ENCODE peak calls at places on chromosomes 4 and X, in eight cellular contexts. G is left ventricle myocardium inferior; X is CD8-positive, alpha-beta memory T cell; V is naive thymus-derived CD4-positive, alpha-beta T cell; F is endodermal cell; H is CD4-positive, alpha-beta T cell; N is PC-3; M is right lobe of liver. S is an unnamed sample.

GRCh38 chr4:185535818-185536729 is 767 bp upstream of the PDLIM3 start:
- DNase-seq in G (peak), H (no peak), V (no peak), N (no peak), X (no peak), M (no peak), F (no peak), S (no peak)

GRCh38 chr4:80913381-80913780 is 117.1 kb upstream of the BMP3 start:
- DNase-seq in G (no peak), M (no peak), V (no peak), X (no peak), H (no peak), N (no peak), F (no peak), S (no peak)

GRCh38 chrX:71543316-71543715 is 10.4 kb downstream of the OGT start:
- DNase-seq in F (no peak), G (no peak), V (no peak), N (peak), H (no peak), M (no peak), X (no peak), S (no peak)

GRCh38 chrX:26918633-26919032 is 544.5 kb downstream of the PPP4R3C start:
- DNase-seq in M (no peak), N (peak), X (no peak), F (peak), H (no peak), G (no peak), V (no peak), S (no peak)

GRCh38 chr4:185254434-185254833 is 45.0 kb downstream of the SNX25 start:
- DNase-seq in G (no peak), X (peak), H (no peak), M (no peak), F (no peak), V (no peak), N (no peak), S (no peak)

GRCh38 chr4:15479089-15479912 is 9.6 kb downstream of the CC2D2A start:
- DNase-seq in N (peak), V (no peak), H (no peak), M (peak), X (no peak), G (no peak), F (peak), S (peak)

GRCh38 chr4:98505991-98506390 is 152.4 kb downstream of the TSPAN5 start:
- DNase-seq in V (no peak), G (no peak), X (no peak), F (no peak), N (no peak), M (no peak), H (no peak), S (no peak)

GRCh38 chr4:157804986-157805385 is 367.8 kb downstream of the GASK1B start:
- DNase-seq in F (no peak), M (no peak), G (no peak), X (no peak), H (no peak), V (no peak), N (peak), S (peak)

GRCh38 chr4:146482788-146483187 is 39.0 kb downstream of the SLC10A7 start:
- DNase-seq in M (no peak), N (no peak), X (no peak), H (no peak), F (no peak), G (no peak), V (no peak), S (no peak)

GRCh38 chr4:8688041-8688907 is 95.7 kb downstream of the CPZ start:
- DNase-seq in N (peak), H (no peak), V (no peak), X (no peak), F (peak), M (peak), G (no peak), S (peak)

GRCh38 chrX:40171513-40172168 is 73.9 kb upstream of the BCOR start:
- DNase-seq in F (peak), G (no peak), M (no peak), H (no peak), X (peak), N (peak), V (peak), S (no peak)

GRCh38 chrX:6985537-6985936 is 162.0 kb upstream of the STS start:
- DNase-seq in N (no peak), H (no peak), X (no peak), F (no peak), M (no peak), G (no peak), V (no peak), S (no peak)

GRCh38 chr4:18917689-18918088 is 896.1 kb upstream of the LCORL start:
- DNase-seq in H (no peak), X (no peak), V (no peak), M (no peak), N (peak), F (no peak), G (no peak), S (no peak)

GRCh38 chr4:6733358-6734164 is 17.6 kb downstream of the BLOC1S4 start:
- DNase-seq in H (no peak), M (peak), X (no peak), N (no peak), G (no peak), F (no peak), V (no peak), S (no peak)

GRCh38 chrX:40504801-40505605 is 75.8 kb upstream of the ATP6AP2 start:
- DNase-seq in X (no peak), H (no peak), F (peak), N (no peak), V (no peak), G (no peak), M (no peak), S (no peak)

GRCh38 chr4:20684852-20685763 is 15.2 kb upstream of the PACRGL start:
- DNase-seq in N (peak), M (no peak), V (no peak), X (peak), H (no peak), F (no peak), G (no peak), S (no peak)

GRCh38 chrX:51694254-51694653 is 11.6 kb upstream of the CENPVL2 start:
- DNase-seq in N (no peak), F (peak), M (no peak), X (no peak), V (no peak), H (no peak), G (no peak), S (no peak)

GRCh38 chr4:54657556-54658313 is at the start of gene KIT:
- DNase-seq in F (peak), N (no peak), V (no peak), G (peak), H (no peak), X (peak), M (peak), S (no peak)

GRCh38 chr4:47278631-47279030 is 184.9 kb downstream of the COMMD8 start:
- DNase-seq in F (no peak), G (no peak), M (no peak), N (no peak), H (no peak), X (no peak), V (no peak), S (no peak)

GRCh38 chr4:161815841-161816240 is 348.0 kb downstream of the FSTL5 start:
- DNase-seq in H (no peak), G (no peak), F (no peak), V (no peak), N (no peak), M (no peak), X (no peak), S (no peak)

GRCh38 chr4:60724623-60725022 is 475.5 kb upstream of the ADGRL3 start:
- DNase-seq in V (no peak), X (no peak), N (peak), M (no peak), F (peak), G (no peak), H (no peak), S (no peak)

GRCh38 chr4:79049840-79050520 is 110.7 kb upstream of the PAQR3 start:
- DNase-seq in F (no peak), V (no peak), M (no peak), N (peak), G (no peak), H (no peak), X (no peak), S (no peak)

GRCh38 chrX:115561605-115562491 is 874 bp downstream of the PLS3 start:
- DNase-seq in M (peak), X (no peak), N (peak), V (peak), H (no peak), G (peak), F (peak), S (peak)

GRCh38 chrX:120308558-120308957 is 2.7 kb downstream of the TMEM255A start:
- DNase-seq in X (no peak), G (no peak), F (peak), M (no peak), H (no peak), N (no peak), V (no peak), S (no peak)

GRCh38 chrX:71514367-71515038 is 18.4 kb upstream of the OGT start:
- DNase-seq in H (peak), X (peak), V (no peak), N (no peak), G (no peak), M (no peak), F (no peak), S (no peak)

GRCh38 chrX:154444001-154444754 is at the start of gene FAM50A:
- DNase-seq in G (peak), F (peak), X (peak), H (peak), N (peak), V (peak), M (peak), S (peak)

GRCh38 chrX:154441984-154442707 is 1.8 kb upstream of the FAM50A start:
- DNase-seq in N (peak), V (no peak), H (no peak), F (no peak), X (no peak), M (no peak), G (no peak), S (no peak)

GRCh38 chrX:154441564-154441963 is 2.4 kb upstream of the FAM50A start:
- DNase-seq in V (no peak), X (no peak), H (no peak), N (no peak), M (no peak), F (no peak), G (no peak), S (no peak)

GRCh38 chrX:154444755-154445246 is 860 bp downstream of the FAM50A start:
- DNase-seq in F (no peak), M (no peak), V (no peak), X (no peak), H (no peak), G (no peak), N (no peak), S (no peak)

DNA sequence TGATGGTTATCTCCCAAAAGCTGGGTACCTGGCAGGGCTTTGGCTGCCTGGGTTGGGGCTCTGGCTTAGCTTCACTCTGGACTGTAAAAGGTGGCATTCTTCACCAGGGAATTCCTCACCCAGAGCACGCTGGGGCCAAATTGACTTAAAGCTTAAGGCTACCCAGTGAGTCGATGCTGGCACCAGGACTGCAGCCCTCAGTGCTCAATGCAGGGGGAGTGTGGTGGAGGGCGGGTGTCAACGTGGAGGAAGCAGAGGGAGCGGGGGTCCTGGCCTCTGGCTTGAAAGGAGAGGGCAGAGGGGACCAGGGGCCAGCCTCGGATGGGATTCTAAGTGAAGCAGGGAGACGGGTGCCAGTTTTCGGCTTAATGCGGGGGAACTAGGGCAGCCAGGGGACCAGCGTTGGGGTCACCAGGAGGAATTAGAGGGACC is 446 bp upstream of the FAM50A start:
- DNase-seq in X (no peak), N (peak), M (no peak), H (no peak), G (no peak), F (peak), V (no peak), S (no peak)
- H3K27ac ChIP-seq in X (peak), N (peak), M (peak), H (peak), G (peak), F (peak), V (peak), S (peak)

DNA sequence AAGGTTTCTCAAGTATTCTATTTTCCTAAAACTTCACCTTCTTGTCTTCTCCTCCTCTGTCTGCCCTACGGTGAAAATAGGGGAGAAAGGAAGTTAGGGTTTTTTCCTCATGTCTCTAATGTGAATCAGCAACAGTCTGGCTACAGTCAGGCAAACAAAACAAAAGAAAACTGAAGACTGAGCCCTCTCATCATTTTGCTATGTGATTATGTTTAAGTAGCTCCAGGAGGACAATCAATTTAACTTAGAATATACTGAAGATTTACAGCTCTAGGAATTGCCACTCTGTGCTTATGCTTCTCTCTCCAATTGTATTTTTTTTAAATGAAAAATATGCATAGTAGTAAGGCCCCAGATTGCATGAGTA is 316.2 kb downstream of the GPAT3 start:
- DNase-seq in N (peak), G (no peak), F (no peak), X (no peak), M (no peak), H (no peak), V (no peak), S (no peak)
- H3K27ac ChIP-seq in N (peak), G (no peak), F (no peak), X (no peak), M (no peak), H (no peak), V (no peak), S (no peak)

GRCh38 chrX:132480581-132481203 is 8.1 kb downstream of the MBNL3 start:
- DNase-seq in X (peak), V (peak), G (no peak), F (no peak), H (peak), M (peak), N (peak), S (no peak)
- H3K27ac ChIP-seq in X (peak), V (peak), G (peak), F (no peak), H (peak), M (peak), N (peak), S (peak)

GRCh38 chr4:153222162-153222789 is 18.0 kb downstream of the TRIM2 start:
- DNase-seq in M (peak), F (peak), V (peak), N (peak), G (peak), X (peak), H (peak), S (peak)
- H3K27ac ChIP-seq in M (peak), F (peak), V (peak), N (peak), G (peak), X (no peak), H (no peak), S (peak)

DNA sequence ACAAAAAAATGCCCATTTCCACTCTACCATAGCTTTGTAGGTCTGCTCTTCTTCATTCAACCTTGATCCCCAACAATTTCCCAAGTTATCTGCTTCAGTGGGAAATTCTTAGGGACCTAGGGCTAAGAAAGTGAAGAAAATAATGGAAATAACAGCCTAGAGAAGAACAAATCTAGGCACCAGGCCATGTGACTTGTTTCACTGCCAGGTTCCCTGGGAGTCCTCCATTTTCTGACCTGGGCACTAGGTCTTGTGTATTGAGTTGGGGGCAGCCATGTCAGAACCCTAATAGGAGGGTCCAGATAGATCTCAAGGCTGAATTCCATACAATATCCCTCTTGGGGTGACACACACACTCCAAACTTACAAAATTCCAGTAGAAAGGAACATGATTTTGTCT is 194.6 kb upstream of the STK26 start:
- DNase-seq in F (no peak), H (no peak), X (no peak), M (no peak), V (no peak), N (no peak), G (no peak), S (no peak)
- H3K27ac ChIP-seq in F (peak), H (no peak), X (no peak), M (no peak), V (no peak), N (no peak), G (no peak), S (no peak)

GRCh38 chr4:107837298-107837697 is 12.6 kb downstream of the SGMS2 start:
- DNase-seq in H (no peak), V (no peak), G (peak), N (no peak), X (no peak), M (no peak), F (no peak), S (no peak)

GRCh38 chr4:107839166-107839565 is 14.4 kb downstream of the SGMS2 start:
- DNase-seq in V (no peak), N (no peak), H (no peak), G (no peak), F (no peak), M (no peak), X (no peak), S (no peak)

GRCh38 chr4:107835409-107835808 is 10.7 kb downstream of the SGMS2 start:
- DNase-seq in G (no peak), M (no peak), F (no peak), H (no peak), X (no peak), V (no peak), N (no peak), S (no peak)

GRCh38 chr4:107838138-107838618 is 13.4 kb downstream of the SGMS2 start:
- DNase-seq in H (no peak), N (no peak), M (no peak), F (no peak), G (no peak), X (no peak), V (no peak), S (no peak)

DNA sequence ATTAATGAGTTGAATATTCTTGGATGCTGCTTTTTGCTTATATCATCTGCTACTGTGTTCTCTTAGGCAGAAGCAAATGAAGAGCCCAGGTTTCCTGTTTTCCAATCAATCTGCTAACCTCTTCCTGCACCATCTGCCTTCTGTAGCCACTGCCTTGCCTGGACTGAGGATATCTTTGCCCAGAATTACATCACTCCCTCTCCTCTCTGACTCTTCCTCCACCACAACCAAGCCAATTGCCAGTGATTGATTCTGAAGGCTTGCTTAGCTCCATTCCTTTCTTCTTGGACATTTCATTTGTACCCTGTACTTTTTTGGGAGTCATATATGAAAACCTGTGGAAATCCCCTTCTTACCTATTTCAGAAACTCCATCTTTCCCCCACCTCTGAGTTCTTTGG is 14.0 kb downstream of the SGMS2 start:
- DNase-seq in M (no peak), G (no peak), V (no peak), F (no peak), H (no peak), X (no peak), N (no peak), S (no peak)
- H3K27ac ChIP-seq in M (no peak), G (peak), V (no peak), F (no peak), H (no peak), X (no peak), N (no peak), S (no peak)

GRCh38 chr4:41144812-41145211 is 69.5 kb downstream of the APBB2 start:
- DNase-seq in H (no peak), F (no peak), G (no peak), M (no peak), V (no peak), X (no peak), N (no peak), S (no peak)
- H3K27ac ChIP-seq in H (no peak), F (peak), G (peak), M (peak), V (no peak), X (no peak), N (no peak), S (peak)